ENCODE peak calls at places on chromosomes 12 and 14, in six cellular contexts. L is GM23248; H is CD4-positive, alpha-beta memory T cell; I is heart left ventricle; V is effector memory CD4-positive, alpha-beta T cell; B is CD4-positive, alpha-beta T cell. W is an unnamed sample.

GRCh38 chr14:56587701-56588100 is 8.1 kb downstream of the TMEM260 start:
- DNase-seq in I (no peak), V (no peak), B (no peak), L (no peak), H (no peak), W (no peak)

GRCh38 chr14:35435177-35435576 is 30.6 kb upstream of the NFKBIA start:
- DNase-seq in L (peak; percentile 24), I (no peak), B (no peak), V (no peak), H (no peak), W (no peak)

GRCh38 chr12:93022603-93023340 is 93.7 kb upstream of the EEA1 start:
- DNase-seq in L (no peak), V (no peak), H (no peak), I (no peak), B (no peak), W (no peak)

GRCh38 chr14:49995162-49995561 is 102.3 kb downstream of the ARF6 start:
- DNase-seq in B (no peak), V (no peak), H (no peak), I (no peak), L (peak; percentile 47), W (no peak)

GRCh38 chr12:128795530-128796361 is 28.0 kb downstream of the SLC15A4 start:
- DNase-seq in B (no peak), I (no peak), V (no peak), H (no peak), L (no peak), W (no peak)

GRCh38 chr14:84029720-84030119 is 1500.2 kb upstream of the FLRT2 start:
- DNase-seq in H (no peak), B (no peak), V (no peak), L (no peak), I (no peak), W (no peak)

GRCh38 chr12:23093488-23093887 is 468.5 kb downstream of the ETNK1 start:
- DNase-seq in I (no peak), H (no peak), V (no peak), B (no peak), L (no peak), W (no peak)

GRCh38 chr12:49903700-49904423 is at the start of gene FAIM2:
- DNase-seq in L (peak; percentile 73), B (peak; percentile 18), H (peak; percentile 51), V (peak; percentile 11), I (peak; percentile 62), W (no peak)

GRCh38 chr14:21036746-21037145 is 2.1 kb upstream of the RNASE13 start:
- DNase-seq in B (no peak), H (no peak), V (no peak), L (peak; percentile 58), I (no peak), W (no peak)

GRCh38 chr12:505221-505620 is 45.5 kb downstream of the B4GALNT3 start:
- DNase-seq in I (no peak), H (no peak), B (no peak), L (no peak), V (no peak), W (no peak)

GRCh38 chr12:89999699-90000505 is 291.3 kb upstream of the ATP2B1 start:
- DNase-seq in H (no peak), V (no peak), I (no peak), L (peak; percentile 32), B (no peak), W (no peak)

GRCh38 chr12:46830731-46831334 is 5.0 kb upstream of the SLC38A4 start:
- DNase-seq in H (no peak), I (peak; percentile 28), L (peak; percentile 44), B (no peak), V (no peak), W (no peak)

GRCh38 chr14:68938515-68939423 is 40.3 kb downstream of the ACTN1 start:
- DNase-seq in I (peak; percentile 26), H (no peak), B (no peak), V (no peak), L (no peak), W (no peak)

GRCh38 chr12:101021442-101021841 is 188.6 kb downstream of the SLC5A8 start:
- DNase-seq in I (no peak), V (no peak), H (no peak), B (no peak), L (peak; percentile 22), W (no peak)

GRCh38 chr12:130710733-130711080 is 5.4 kb downstream of the RIMBP2 start:
- DNase-seq in H (no peak), B (no peak), L (no peak), I (no peak), V (no peak), W (no peak)

DNA sequence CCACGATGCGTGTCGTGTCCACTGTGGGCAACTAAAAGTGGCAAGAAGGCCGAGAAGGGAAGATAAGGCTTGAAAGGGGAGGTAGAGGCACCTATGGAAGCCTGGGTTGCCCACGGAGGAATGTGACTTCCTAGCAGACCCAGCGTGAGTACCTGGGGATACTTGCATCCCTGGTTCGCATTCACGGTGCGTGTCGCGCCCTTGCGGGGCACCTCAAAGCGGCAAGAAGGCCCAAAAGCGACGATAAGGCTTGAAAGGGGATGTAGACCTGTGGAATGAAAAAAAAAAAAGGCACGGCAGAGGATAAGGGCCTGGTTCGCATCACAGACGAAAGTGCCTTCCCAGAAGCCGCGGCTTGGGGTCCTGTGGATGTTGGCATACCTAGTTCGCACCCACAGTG is 282.9 kb downstream of the ALG10 start:
- DNase-seq in I (no peak), V (no peak), L (no peak), B (no peak), H (no peak), W (no peak)
- H3K9me3 ChIP-seq in I (no peaks in the 10 kb centered on the region), V (peaks cover 3% of the 10 kb centered on the region), L (no peaks in the 10 kb centered on the region), B (peaks cover 50% of the 10 kb centered on the region), H (peaks cover 6% of the 10 kb centered on the region), W (no peaks in the 10 kb centered on the region)

DNA sequence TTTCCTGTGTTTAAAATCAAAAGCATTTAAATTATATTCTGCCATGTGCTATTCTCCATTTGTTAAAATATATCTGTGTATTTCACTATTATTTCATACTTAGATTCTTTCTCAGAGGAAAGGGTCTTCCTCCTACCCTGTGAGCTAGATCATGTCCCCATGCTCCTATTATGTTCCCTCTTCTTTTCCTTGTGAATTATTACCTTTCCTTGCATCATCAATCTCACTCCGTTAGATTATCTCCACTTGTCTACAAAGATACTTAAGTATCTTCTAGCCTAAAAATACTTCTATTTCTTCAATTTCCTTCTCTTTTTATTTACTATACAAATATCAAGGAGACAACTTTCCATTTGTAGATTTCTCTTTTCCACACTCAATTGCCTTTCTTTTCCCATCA is 146.5 kb downstream of the FOXG1 start:
- DNase-seq in V (no peak), L (no peak), I (no peak), H (no peak), B (no peak), W (no peak)
- H3K9me3 ChIP-seq in V (no peaks in the 10 kb centered on the region), L (no peaks in the 10 kb centered on the region), I (no peaks in the 10 kb centered on the region), H (no peaks in the 10 kb centered on the region), B (no peaks in the 10 kb centered on the region), W (no peaks in the 10 kb centered on the region)

DNA sequence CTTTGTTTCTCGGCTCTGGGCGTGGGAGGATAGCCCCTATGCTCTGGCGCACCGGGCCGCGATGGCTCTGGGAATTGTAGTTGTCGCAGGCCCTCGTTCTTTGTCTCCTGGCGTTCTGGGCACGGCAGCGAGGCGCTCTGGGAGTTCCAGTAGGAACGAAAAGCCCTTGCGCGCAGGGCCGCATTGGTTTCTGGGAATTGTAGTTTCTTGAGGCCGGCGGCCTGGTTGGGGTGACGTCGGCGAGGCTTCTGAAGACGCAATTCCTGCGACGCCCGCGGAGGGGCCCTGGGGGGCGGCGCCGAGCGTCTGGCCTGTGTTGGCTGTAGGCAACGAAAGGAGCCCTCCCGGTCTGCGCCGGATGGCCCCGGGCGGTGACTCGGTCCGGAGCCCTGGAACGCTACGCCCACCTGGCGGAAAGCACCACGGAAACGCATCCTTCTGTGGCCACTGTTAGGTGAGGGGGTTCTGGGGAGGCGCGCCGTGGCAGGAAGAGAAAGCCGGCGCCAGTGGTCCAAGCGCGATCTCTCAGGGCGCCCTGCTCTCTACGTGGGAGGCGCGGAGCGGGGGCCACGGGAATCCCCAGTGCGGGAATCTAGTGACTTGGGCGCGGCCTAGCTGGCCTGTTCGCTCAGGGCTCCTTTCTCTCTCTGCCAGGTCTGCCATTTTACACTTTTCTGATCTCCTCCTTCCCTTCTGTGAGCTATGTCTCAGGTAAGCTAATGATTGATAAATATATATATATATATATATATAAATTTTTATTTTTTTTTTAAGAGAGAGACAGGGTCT is at the start of gene ZNF140:
- DNase-seq in V (peak; percentile 93), H (peak; percentile 96), B (peak; percentile 90), I (peak; percentile 97), L (peak; percentile 99), W (peak; percentile 90)
- H3K9me3 ChIP-seq in V (peaks cover 21% of the 10 kb centered on the region), H (peaks cover 31% of the 10 kb centered on the region), B (peaks cover 82% of the 10 kb centered on the region), I (peaks cover 10% of the 10 kb centered on the region), L (peaks cover 8% of the 10 kb centered on the region), W (peaks cover 78% of the 10 kb centered on the region)

DNA sequence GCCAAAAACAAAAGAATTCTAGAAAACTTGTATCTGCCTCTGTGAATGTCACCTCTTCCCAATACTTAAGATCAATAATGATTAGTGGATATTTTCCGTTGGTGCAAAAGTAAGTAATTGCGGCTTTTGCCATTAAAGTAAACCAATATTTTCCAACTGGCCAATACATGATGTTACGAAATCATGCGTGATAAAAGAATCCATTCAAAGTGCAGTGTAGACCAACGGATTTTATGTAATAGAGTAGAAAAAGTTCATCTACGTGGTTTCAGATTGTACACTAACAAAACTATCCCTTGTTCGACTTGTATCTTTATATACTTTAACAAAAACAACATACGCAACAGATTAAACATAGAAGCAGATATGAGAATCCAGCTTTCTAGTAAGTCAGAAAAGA is 626 bp upstream of the ZNF268 start:
- DNase-seq in I (no peak), H (no peak), B (no peak), L (no peak), V (no peak), W (no peak)
- H3K9me3 ChIP-seq in I (peaks cover 5% of the 10 kb centered on the region), H (peaks cover 18% of the 10 kb centered on the region), B (peaks cover 40% of the 10 kb centered on the region), L (no peaks in the 10 kb centered on the region), V (no peaks in the 10 kb centered on the region), W (no peaks in the 10 kb centered on the region)